ENCODE peak calls at places on chromosomes 3 and 15, in nine cellular contexts. One of them, this sample, is unnamed.

GRCh38 chr3:43171770-43172169 is 65.9 kb upstream of the POMGNT2 start:
- DNase-seq in SHP77 treated with DMSO at 0.1 percent for 48 hours: no peak
- DNase-seq in stimulated activated CD8-positive, alpha-beta memory T cell treated with anti-CD3 and anti-CD28 coated beads, Interleukin-7, amount 100 ng/mL, for 1 hour: no peak
- DNase-seq in activated T-helper 1 cell treated with Interleukin-2 at 50 U/mL for 16 hours: no peak
- DNase-seq in NCI-H748 treated with DMSO at 0.1 percent for 48 hours: no peak
- DNase-seq in activated T-cell treated with anti-CD3 and anti-CD28 coated beads for 1 hour: no peak
- DNase-seq in substantia nigra: no peak
- DNase-seq in NCI-H1105: no peak
- DNase-seq in A549: no peak
- DNase-seq in this sample: no peak

GRCh38 chr15:85030301-85031049 is 48.8 kb downstream of the PDE8A start:
- DNase-seq in substantia nigra: no peak
- DNase-seq in activated T-helper 1 cell treated with Interleukin-2 at 50 U/mL for 16 hours: no peak
- DNase-seq in activated T-cell treated with anti-CD3 and anti-CD28 coated beads for 1 hour: no peak
- DNase-seq in SHP77 treated with DMSO at 0.1 percent for 48 hours: no peak
- DNase-seq in NCI-H748 treated with DMSO at 0.1 percent for 48 hours: no peak
- DNase-seq in NCI-H1105: no peak
- DNase-seq in stimulated activated CD8-positive, alpha-beta memory T cell treated with anti-CD3 and anti-CD28 coated beads, Interleukin-7, amount 100 ng/mL, for 1 hour: no peak
- DNase-seq in A549: no peak
- DNase-seq in this sample: no peak

GRCh38 chr3:133040696-133041523 is 2.7 kb downstream of the TMEM108 start:
- DNase-seq in SHP77 treated with DMSO at 0.1 percent for 48 hours: peak
- DNase-seq in activated T-cell treated with anti-CD3 and anti-CD28 coated beads for 1 hour: no peak
- DNase-seq in NCI-H1105: peak
- DNase-seq in substantia nigra: peak
- DNase-seq in A549: peak
- DNase-seq in stimulated activated CD8-positive, alpha-beta memory T cell treated with anti-CD3 and anti-CD28 coated beads, Interleukin-7, amount 100 ng/mL, for 1 hour: no peak
- DNase-seq in activated T-helper 1 cell treated with Interleukin-2 at 50 U/mL for 16 hours: no peak
- DNase-seq in NCI-H748 treated with DMSO at 0.1 percent for 48 hours: peak
- DNase-seq in this sample: peak

GRCh38 chr3:29635888-29636287 is 355.0 kb downstream of the RBMS3 start:
- DNase-seq in substantia nigra: no peak
- DNase-seq in SHP77 treated with DMSO at 0.1 percent for 48 hours: no peak
- DNase-seq in stimulated activated CD8-positive, alpha-beta memory T cell treated with anti-CD3 and anti-CD28 coated beads, Interleukin-7, amount 100 ng/mL, for 1 hour: no peak
- DNase-seq in activated T-helper 1 cell treated with Interleukin-2 at 50 U/mL for 16 hours: no peak
- DNase-seq in activated T-cell treated with anti-CD3 and anti-CD28 coated beads for 1 hour: no peak
- DNase-seq in NCI-H748 treated with DMSO at 0.1 percent for 48 hours: no peak
- DNase-seq in A549: no peak
- DNase-seq in NCI-H1105: no peak
- DNase-seq in this sample: no peak

GRCh38 chr3:16086690-16087089 is 87.8 kb upstream of the GALNT15 start:
- DNase-seq in NCI-H1105: no peak
- DNase-seq in activated T-cell treated with anti-CD3 and anti-CD28 coated beads for 1 hour: no peak
- DNase-seq in A549: no peak
- DNase-seq in SHP77 treated with DMSO at 0.1 percent for 48 hours: no peak
- DNase-seq in stimulated activated CD8-positive, alpha-beta memory T cell treated with anti-CD3 and anti-CD28 coated beads, Interleukin-7, amount 100 ng/mL, for 1 hour: no peak
- DNase-seq in activated T-helper 1 cell treated with Interleukin-2 at 50 U/mL for 16 hours: no peak
- DNase-seq in NCI-H748 treated with DMSO at 0.1 percent for 48 hours: no peak
- DNase-seq in substantia nigra: no peak
- DNase-seq in this sample: no peak

GRCh38 chr3:29144807-29145206 is 136.1 kb upstream of the RBMS3 start:
- DNase-seq in A549: peak
- DNase-seq in SHP77 treated with DMSO at 0.1 percent for 48 hours: no peak
- DNase-seq in NCI-H1105: peak
- DNase-seq in stimulated activated CD8-positive, alpha-beta memory T cell treated with anti-CD3 and anti-CD28 coated beads, Interleukin-7, amount 100 ng/mL, for 1 hour: no peak
- DNase-seq in NCI-H748 treated with DMSO at 0.1 percent for 48 hours: no peak
- DNase-seq in activated T-cell treated with anti-CD3 and anti-CD28 coated beads for 1 hour: no peak
- DNase-seq in activated T-helper 1 cell treated with Interleukin-2 at 50 U/mL for 16 hours: no peak
- DNase-seq in substantia nigra: no peak
- DNase-seq in this sample: no peak

GRCh38 chr3:115638991-115639390 is 15.7 kb downstream of the GAP43 start:
- DNase-seq in activated T-helper 1 cell treated with Interleukin-2 at 50 U/mL for 16 hours: no peak
- DNase-seq in stimulated activated CD8-positive, alpha-beta memory T cell treated with anti-CD3 and anti-CD28 coated beads, Interleukin-7, amount 100 ng/mL, for 1 hour: no peak
- DNase-seq in substantia nigra: no peak
- DNase-seq in activated T-cell treated with anti-CD3 and anti-CD28 coated beads for 1 hour: no peak
- DNase-seq in SHP77 treated with DMSO at 0.1 percent for 48 hours: no peak
- DNase-seq in A549: no peak
- DNase-seq in NCI-H1105: peak
- DNase-seq in NCI-H748 treated with DMSO at 0.1 percent for 48 hours: no peak
- DNase-seq in this sample: peak

GRCh38 chr3:53881691-53882593 is at the start of gene ACTR8:
- DNase-seq in stimulated activated CD8-positive, alpha-beta memory T cell treated with anti-CD3 and anti-CD28 coated beads, Interleukin-7, amount 100 ng/mL, for 1 hour: peak
- DNase-seq in activated T-helper 1 cell treated with Interleukin-2 at 50 U/mL for 16 hours: peak
- DNase-seq in NCI-H1105: peak
- DNase-seq in SHP77 treated with DMSO at 0.1 percent for 48 hours: peak
- DNase-seq in NCI-H748 treated with DMSO at 0.1 percent for 48 hours: peak
- DNase-seq in A549: peak
- DNase-seq in substantia nigra: peak
- DNase-seq in activated T-cell treated with anti-CD3 and anti-CD28 coated beads for 1 hour: peak
- DNase-seq in this sample: peak

GRCh38 chr3:58495101-58495500 is 3.2 kb downstream of the KCTD6 start:
- DNase-seq in stimulated activated CD8-positive, alpha-beta memory T cell treated with anti-CD3 and anti-CD28 coated beads, Interleukin-7, amount 100 ng/mL, for 1 hour: no peak
- DNase-seq in activated T-helper 1 cell treated with Interleukin-2 at 50 U/mL for 16 hours: no peak
- DNase-seq in substantia nigra: no peak
- DNase-seq in SHP77 treated with DMSO at 0.1 percent for 48 hours: no peak
- DNase-seq in NCI-H748 treated with DMSO at 0.1 percent for 48 hours: no peak
- DNase-seq in NCI-H1105: no peak
- DNase-seq in activated T-cell treated with anti-CD3 and anti-CD28 coated beads for 1 hour: no peak
- DNase-seq in A549: no peak
- DNase-seq in this sample: no peak

GRCh38 chr3:58326267-58326932 is 6.3 kb upstream of the PXK start:
- DNase-seq in A549: no peak
- DNase-seq in SHP77 treated with DMSO at 0.1 percent for 48 hours: no peak
- DNase-seq in stimulated activated CD8-positive, alpha-beta memory T cell treated with anti-CD3 and anti-CD28 coated beads, Interleukin-7, amount 100 ng/mL, for 1 hour: no peak
- DNase-seq in NCI-H1105: no peak
- DNase-seq in activated T-helper 1 cell treated with Interleukin-2 at 50 U/mL for 16 hours: no peak
- DNase-seq in NCI-H748 treated with DMSO at 0.1 percent for 48 hours: no peak
- DNase-seq in activated T-cell treated with anti-CD3 and anti-CD28 coated beads for 1 hour: no peak
- DNase-seq in substantia nigra: no peak
- DNase-seq in this sample: no peak

GRCh38 chr3:354433-354832 is 157.9 kb downstream of the CHL1 start:
- DNase-seq in SHP77 treated with DMSO at 0.1 percent for 48 hours: peak
- DNase-seq in activated T-helper 1 cell treated with Interleukin-2 at 50 U/mL for 16 hours: no peak
- DNase-seq in substantia nigra: no peak
- DNase-seq in NCI-H1105: peak
- DNase-seq in NCI-H748 treated with DMSO at 0.1 percent for 48 hours: peak
- DNase-seq in activated T-cell treated with anti-CD3 and anti-CD28 coated beads for 1 hour: no peak
- DNase-seq in stimulated activated CD8-positive, alpha-beta memory T cell treated with anti-CD3 and anti-CD28 coated beads, Interleukin-7, amount 100 ng/mL, for 1 hour: no peak
- DNase-seq in A549: peak
- DNase-seq in this sample: peak

GRCh38 chr15:89136818-89137772 is 48.8 kb downstream of the ABHD2 start:
- DNase-seq in NCI-H748 treated with DMSO at 0.1 percent for 48 hours: no peak
- DNase-seq in activated T-helper 1 cell treated with Interleukin-2 at 50 U/mL for 16 hours: no peak
- DNase-seq in A549: no peak
- DNase-seq in substantia nigra: no peak
- DNase-seq in activated T-cell treated with anti-CD3 and anti-CD28 coated beads for 1 hour: no peak
- DNase-seq in NCI-H1105: no peak
- DNase-seq in SHP77 treated with DMSO at 0.1 percent for 48 hours: no peak
- DNase-seq in stimulated activated CD8-positive, alpha-beta memory T cell treated with anti-CD3 and anti-CD28 coated beads, Interleukin-7, amount 100 ng/mL, for 1 hour: no peak
- DNase-seq in this sample: no peak

GRCh38 chr15:58336161-58336560 is 95.6 kb upstream of the LIPC start:
- DNase-seq in activated T-helper 1 cell treated with Interleukin-2 at 50 U/mL for 16 hours: no peak
- DNase-seq in NCI-H748 treated with DMSO at 0.1 percent for 48 hours: no peak
- DNase-seq in NCI-H1105: no peak
- DNase-seq in A549: no peak
- DNase-seq in activated T-cell treated with anti-CD3 and anti-CD28 coated beads for 1 hour: no peak
- DNase-seq in stimulated activated CD8-positive, alpha-beta memory T cell treated with anti-CD3 and anti-CD28 coated beads, Interleukin-7, amount 100 ng/mL, for 1 hour: no peak
- DNase-seq in SHP77 treated with DMSO at 0.1 percent for 48 hours: no peak
- DNase-seq in substantia nigra: no peak
- DNase-seq in this sample: no peak

GRCh38 chr3:65556934-65557577 is 481.7 kb downstream of the MAGI1 start:
- DNase-seq in stimulated activated CD8-positive, alpha-beta memory T cell treated with anti-CD3 and anti-CD28 coated beads, Interleukin-7, amount 100 ng/mL, for 1 hour: no peak
- DNase-seq in activated T-helper 1 cell treated with Interleukin-2 at 50 U/mL for 16 hours: no peak
- DNase-seq in NCI-H1105: no peak
- DNase-seq in activated T-cell treated with anti-CD3 and anti-CD28 coated beads for 1 hour: no peak
- DNase-seq in SHP77 treated with DMSO at 0.1 percent for 48 hours: no peak
- DNase-seq in substantia nigra: no peak
- DNase-seq in A549: no peak
- DNase-seq in NCI-H748 treated with DMSO at 0.1 percent for 48 hours: no peak
- DNase-seq in this sample: no peak

GRCh38 chr3:72412557-72412956 is 435.7 kb downstream of the SHQ1 start:
- DNase-seq in substantia nigra: no peak
- DNase-seq in NCI-H1105: no peak
- DNase-seq in SHP77 treated with DMSO at 0.1 percent for 48 hours: no peak
- DNase-seq in NCI-H748 treated with DMSO at 0.1 percent for 48 hours: no peak
- DNase-seq in activated T-cell treated with anti-CD3 and anti-CD28 coated beads for 1 hour: no peak
- DNase-seq in stimulated activated CD8-positive, alpha-beta memory T cell treated with anti-CD3 and anti-CD28 coated beads, Interleukin-7, amount 100 ng/mL, for 1 hour: no peak
- DNase-seq in A549: no peak
- DNase-seq in activated T-helper 1 cell treated with Interleukin-2 at 50 U/mL for 16 hours: no peak
- DNase-seq in this sample: no peak

GRCh38 chr3:11349466-11349865 is 77.3 kb downstream of the ATG7 start:
- DNase-seq in NCI-H1105: no peak
- DNase-seq in NCI-H748 treated with DMSO at 0.1 percent for 48 hours: no peak
- DNase-seq in SHP77 treated with DMSO at 0.1 percent for 48 hours: no peak
- DNase-seq in activated T-helper 1 cell treated with Interleukin-2 at 50 U/mL for 16 hours: no peak
- DNase-seq in activated T-cell treated with anti-CD3 and anti-CD28 coated beads for 1 hour: no peak
- DNase-seq in A549: no peak
- DNase-seq in stimulated activated CD8-positive, alpha-beta memory T cell treated with anti-CD3 and anti-CD28 coated beads, Interleukin-7, amount 100 ng/mL, for 1 hour: no peak
- DNase-seq in substantia nigra: no peak
- DNase-seq in this sample: no peak

GRCh38 chr3:194009892-194010533 is 125.9 kb upstream of the HES1 start:
- DNase-seq in substantia nigra: no peak
- DNase-seq in NCI-H1105: no peak
- DNase-seq in SHP77 treated with DMSO at 0.1 percent for 48 hours: no peak
- DNase-seq in activated T-helper 1 cell treated with Interleukin-2 at 50 U/mL for 16 hours: no peak
- DNase-seq in stimulated activated CD8-positive, alpha-beta memory T cell treated with anti-CD3 and anti-CD28 coated beads, Interleukin-7, amount 100 ng/mL, for 1 hour: no peak
- DNase-seq in NCI-H748 treated with DMSO at 0.1 percent for 48 hours: no peak
- DNase-seq in activated T-cell treated with anti-CD3 and anti-CD28 coated beads for 1 hour: no peak
- DNase-seq in A549: no peak
- DNase-seq in this sample: no peak

GRCh38 chr3:29759443-29760033 is 478.7 kb downstream of the RBMS3 start:
- DNase-seq in activated T-cell treated with anti-CD3 and anti-CD28 coated beads for 1 hour: no peak
- DNase-seq in activated T-helper 1 cell treated with Interleukin-2 at 50 U/mL for 16 hours: no peak
- DNase-seq in NCI-H1105: peak
- DNase-seq in SHP77 treated with DMSO at 0.1 percent for 48 hours: no peak
- DNase-seq in substantia nigra: no peak
- DNase-seq in stimulated activated CD8-positive, alpha-beta memory T cell treated with anti-CD3 and anti-CD28 coated beads, Interleukin-7, amount 100 ng/mL, for 1 hour: no peak
- DNase-seq in A549: no peak
- DNase-seq in NCI-H748 treated with DMSO at 0.1 percent for 48 hours: peak
- DNase-seq in this sample: peak

GRCh38 chr3:187836848-187837770 is 91.8 kb upstream of the BCL6 start:
- DNase-seq in NCI-H748 treated with DMSO at 0.1 percent for 48 hours: no peak
- DNase-seq in NCI-H1105: no peak
- DNase-seq in substantia nigra: no peak
- DNase-seq in SHP77 treated with DMSO at 0.1 percent for 48 hours: no peak
- DNase-seq in activated T-cell treated with anti-CD3 and anti-CD28 coated beads for 1 hour: no peak
- DNase-seq in A549: no peak
- DNase-seq in stimulated activated CD8-positive, alpha-beta memory T cell treated with anti-CD3 and anti-CD28 coated beads, Interleukin-7, amount 100 ng/mL, for 1 hour: no peak
- DNase-seq in activated T-helper 1 cell treated with Interleukin-2 at 50 U/mL for 16 hours: no peak
- DNase-seq in this sample: no peak

GRCh38 chr3:158127250-158128219 is 17.6 kb downstream of the RSRC1 start:
- DNase-seq in NCI-H1105: no peak
- DNase-seq in NCI-H748 treated with DMSO at 0.1 percent for 48 hours: no peak
- DNase-seq in stimulated activated CD8-positive, alpha-beta memory T cell treated with anti-CD3 and anti-CD28 coated beads, Interleukin-7, amount 100 ng/mL, for 1 hour: no peak
- DNase-seq in activated T-cell treated with anti-CD3 and anti-CD28 coated beads for 1 hour: no peak
- DNase-seq in A549: peak
- DNase-seq in substantia nigra: no peak
- DNase-seq in SHP77 treated with DMSO at 0.1 percent for 48 hours: no peak
- DNase-seq in activated T-helper 1 cell treated with Interleukin-2 at 50 U/mL for 16 hours: no peak
- DNase-seq in this sample: no peak

GRCh38 chr15:60821462-60822061 is 342.6 kb upstream of the ICE2 start:
- DNase-seq in activated T-cell treated with anti-CD3 and anti-CD28 coated beads for 1 hour: no peak
- DNase-seq in A549: no peak
- DNase-seq in substantia nigra: no peak
- DNase-seq in NCI-H748 treated with DMSO at 0.1 percent for 48 hours: no peak
- DNase-seq in SHP77 treated with DMSO at 0.1 percent for 48 hours: no peak
- DNase-seq in activated T-helper 1 cell treated with Interleukin-2 at 50 U/mL for 16 hours: no peak
- DNase-seq in stimulated activated CD8-positive, alpha-beta memory T cell treated with anti-CD3 and anti-CD28 coated beads, Interleukin-7, amount 100 ng/mL, for 1 hour: no peak
- DNase-seq in NCI-H1105: no peak
- DNase-seq in this sample: no peak

GRCh38 chr3:195583831-195584542 is at the start of gene APOD:
- DNase-seq in A549: peak
- DNase-seq in activated T-helper 1 cell treated with Interleukin-2 at 50 U/mL for 16 hours: no peak
- DNase-seq in activated T-cell treated with anti-CD3 and anti-CD28 coated beads for 1 hour: no peak
- DNase-seq in substantia nigra: no peak
- DNase-seq in NCI-H1105: peak
- DNase-seq in SHP77 treated with DMSO at 0.1 percent for 48 hours: no peak
- DNase-seq in stimulated activated CD8-positive, alpha-beta memory T cell treated with anti-CD3 and anti-CD28 coated beads, Interleukin-7, amount 100 ng/mL, for 1 hour: no peak
- DNase-seq in NCI-H748 treated with DMSO at 0.1 percent for 48 hours: peak
- DNase-seq in this sample: no peak

GRCh38 chr3:129558076-129558771 is 15.2 kb downstream of the H1-8 start:
- DNase-seq in activated T-helper 1 cell treated with Interleukin-2 at 50 U/mL for 16 hours: no peak
- DNase-seq in activated T-cell treated with anti-CD3 and anti-CD28 coated beads for 1 hour: no peak
- DNase-seq in NCI-H748 treated with DMSO at 0.1 percent for 48 hours: no peak
- DNase-seq in NCI-H1105: no peak
- DNase-seq in A549: no peak
- DNase-seq in SHP77 treated with DMSO at 0.1 percent for 48 hours: no peak
- DNase-seq in stimulated activated CD8-positive, alpha-beta memory T cell treated with anti-CD3 and anti-CD28 coated beads, Interleukin-7, amount 100 ng/mL, for 1 hour: no peak
- DNase-seq in substantia nigra: no peak
- DNase-seq in this sample: no peak

GRCh38 chr15:31239409-31239808 is 87.2 kb upstream of the KLF13 start:
- DNase-seq in NCI-H1105: no peak
- DNase-seq in SHP77 treated with DMSO at 0.1 percent for 48 hours: no peak
- DNase-seq in activated T-helper 1 cell treated with Interleukin-2 at 50 U/mL for 16 hours: no peak
- DNase-seq in activated T-cell treated with anti-CD3 and anti-CD28 coated beads for 1 hour: no peak
- DNase-seq in A549: no peak
- DNase-seq in NCI-H748 treated with DMSO at 0.1 percent for 48 hours: no peak
- DNase-seq in substantia nigra: no peak
- DNase-seq in stimulated activated CD8-positive, alpha-beta memory T cell treated with anti-CD3 and anti-CD28 coated beads, Interleukin-7, amount 100 ng/mL, for 1 hour: no peak
- DNase-seq in this sample: no peak

GRCh38 chr3:193805448-193805847 is 212.4 kb downstream of the OPA1 start:
- DNase-seq in activated T-cell treated with anti-CD3 and anti-CD28 coated beads for 1 hour: no peak
- DNase-seq in SHP77 treated with DMSO at 0.1 percent for 48 hours: peak
- DNase-seq in NCI-H748 treated with DMSO at 0.1 percent for 48 hours: peak
- DNase-seq in activated T-helper 1 cell treated with Interleukin-2 at 50 U/mL for 16 hours: no peak
- DNase-seq in NCI-H1105: peak
- DNase-seq in stimulated activated CD8-positive, alpha-beta memory T cell treated with anti-CD3 and anti-CD28 coated beads, Interleukin-7, amount 100 ng/mL, for 1 hour: no peak
- DNase-seq in A549: peak
- DNase-seq in substantia nigra: no peak
- DNase-seq in this sample: peak

GRCh38 chr3:186180151-186180550 is 71.3 kb upstream of the ETV5 start:
- DNase-seq in activated T-cell treated with anti-CD3 and anti-CD28 coated beads for 1 hour: no peak
- DNase-seq in SHP77 treated with DMSO at 0.1 percent for 48 hours: no peak
- DNase-seq in NCI-H1105: no peak
- DNase-seq in activated T-helper 1 cell treated with Interleukin-2 at 50 U/mL for 16 hours: no peak
- DNase-seq in NCI-H748 treated with DMSO at 0.1 percent for 48 hours: no peak
- DNase-seq in substantia nigra: no peak
- DNase-seq in A549: no peak
- DNase-seq in stimulated activated CD8-positive, alpha-beta memory T cell treated with anti-CD3 and anti-CD28 coated beads, Interleukin-7, amount 100 ng/mL, for 1 hour: no peak
- DNase-seq in this sample: no peak

GRCh38 chr15:50854594-50855490 is 53.6 kb upstream of the AP4E1 start:
- DNase-seq in SHP77 treated with DMSO at 0.1 percent for 48 hours: no peak
- DNase-seq in stimulated activated CD8-positive, alpha-beta memory T cell treated with anti-CD3 and anti-CD28 coated beads, Interleukin-7, amount 100 ng/mL, for 1 hour: no peak
- DNase-seq in substantia nigra: no peak
- DNase-seq in A549: peak
- DNase-seq in NCI-H1105: no peak
- DNase-seq in NCI-H748 treated with DMSO at 0.1 percent for 48 hours: no peak
- DNase-seq in activated T-cell treated with anti-CD3 and anti-CD28 coated beads for 1 hour: no peak
- DNase-seq in activated T-helper 1 cell treated with Interleukin-2 at 50 U/mL for 16 hours: no peak
- DNase-seq in this sample: no peak

GRCh38 chr3:142460689-142461088 is 12.9 kb upstream of the XRN1 start:
- DNase-seq in NCI-H1105: no peak
- DNase-seq in substantia nigra: no peak
- DNase-seq in stimulated activated CD8-positive, alpha-beta memory T cell treated with anti-CD3 and anti-CD28 coated beads, Interleukin-7, amount 100 ng/mL, for 1 hour: no peak
- DNase-seq in activated T-cell treated with anti-CD3 and anti-CD28 coated beads for 1 hour: no peak
- DNase-seq in SHP77 treated with DMSO at 0.1 percent for 48 hours: no peak
- DNase-seq in NCI-H748 treated with DMSO at 0.1 percent for 48 hours: no peak
- DNase-seq in activated T-helper 1 cell treated with Interleukin-2 at 50 U/mL for 16 hours: no peak
- DNase-seq in A549: no peak
- DNase-seq in this sample: no peak

GRCh38 chr3:61562810-61563613 is 1.6 kb downstream of the PTPRG start:
- DNase-seq in activated T-helper 1 cell treated with Interleukin-2 at 50 U/mL for 16 hours: no peak
- DNase-seq in NCI-H748 treated with DMSO at 0.1 percent for 48 hours: no peak
- DNase-seq in substantia nigra: no peak
- DNase-seq in stimulated activated CD8-positive, alpha-beta memory T cell treated with anti-CD3 and anti-CD28 coated beads, Interleukin-7, amount 100 ng/mL, for 1 hour: no peak
- DNase-seq in SHP77 treated with DMSO at 0.1 percent for 48 hours: no peak
- DNase-seq in activated T-cell treated with anti-CD3 and anti-CD28 coated beads for 1 hour: no peak
- DNase-seq in NCI-H1105: no peak
- DNase-seq in A549: no peak
- DNase-seq in this sample: no peak

GRCh38 chr15:97319316-97319715 is 641.2 kb upstream of the ARRDC4 start:
- DNase-seq in NCI-H1105: no peak
- DNase-seq in substantia nigra: no peak
- DNase-seq in stimulated activated CD8-positive, alpha-beta memory T cell treated with anti-CD3 and anti-CD28 coated beads, Interleukin-7, amount 100 ng/mL, for 1 hour: no peak
- DNase-seq in A549: no peak
- DNase-seq in activated T-cell treated with anti-CD3 and anti-CD28 coated beads for 1 hour: no peak
- DNase-seq in activated T-helper 1 cell treated with Interleukin-2 at 50 U/mL for 16 hours: no peak
- DNase-seq in NCI-H748 treated with DMSO at 0.1 percent for 48 hours: no peak
- DNase-seq in SHP77 treated with DMSO at 0.1 percent for 48 hours: no peak
- DNase-seq in this sample: no peak

GRCh38 chr3:32452009-32452408 is 50.6 kb downstream of the CMTM6 start:
- DNase-seq in activated T-helper 1 cell treated with Interleukin-2 at 50 U/mL for 16 hours: no peak
- DNase-seq in activated T-cell treated with anti-CD3 and anti-CD28 coated beads for 1 hour: no peak
- DNase-seq in A549: no peak
- DNase-seq in SHP77 treated with DMSO at 0.1 percent for 48 hours: no peak
- DNase-seq in NCI-H748 treated with DMSO at 0.1 percent for 48 hours: no peak
- DNase-seq in substantia nigra: no peak
- DNase-seq in stimulated activated CD8-positive, alpha-beta memory T cell treated with anti-CD3 and anti-CD28 coated beads, Interleukin-7, amount 100 ng/mL, for 1 hour: no peak
- DNase-seq in NCI-H1105: no peak
- DNase-seq in this sample: no peak

This sample was measured in NCI-H2081.